ENCODE peak calls at places on chromosome 12, in nine cellular contexts. M is lung; Y is HFFc6; D is iPS-NIHi11; B is nephron progenitor cell; O is PC-9; T is transverse colon; A is stimulated activated CD4-positive, alpha-beta T cell treated with anti-CD3 and anti-CD28 coated beads, Interleukin-4, amount 100 ng/mL, for 4 hours; N is Peyer's patch. F is an unnamed sample.

GRCh38 chr12:30822385-30823139 is 67.8 kb upstream of the CAPRIN2 start:
- DNase-seq in N (peak), B (peak), O (peak), M (peak), T (peak), Y (no peak), A (peak), D (peak), F (no peak)

GRCh38 chr12:123271182-123271491 is 519 bp downstream of the CDK2AP1 start:
- DNase-seq in Y (peak), T (peak), D (peak), N (peak), M (peak), B (peak), O (peak), A (peak), F (no peak)

GRCh38 chr12:45166056-45166455 is 49.8 kb upstream of the ANO6 start:
- DNase-seq in M (no peak), T (no peak), A (no peak), O (no peak), B (no peak), N (no peak), Y (peak), D (no peak), F (no peak)

GRCh38 chr12:32302218-32302826 is 97.0 kb upstream of the FGD4 start:
- DNase-seq in B (no peak), M (no peak), Y (peak), A (no peak), N (no peak), T (peak), O (no peak), D (peak), F (peak)

GRCh38 chr12:25401547-25402345 is 151.0 kb upstream of the KRAS start:
- DNase-seq in N (no peak), M (no peak), Y (no peak), B (no peak), A (no peak), O (no peak), T (no peak), D (no peak), F (no peak)

GRCh38 chr12:122965851-122966742 is at the start of gene ABCB9:
- DNase-seq in N (peak), O (peak), D (peak), M (peak), A (peak), B (peak), Y (peak), T (peak), F (no peak)

GRCh38 chr12:50187084-50187900 is 20.1 kb upstream of the CERS5 start:
- DNase-seq in B (no peak), M (no peak), N (no peak), O (no peak), A (peak), T (no peak), D (no peak), Y (peak), F (no peak)

GRCh38 chr12:131676544-131676943 is 34.3 kb upstream of the SFSWAP start:
- DNase-seq in A (no peak), Y (no peak), N (peak), O (no peak), T (no peak), M (no peak), B (no peak), D (no peak), F (no peak)

GRCh38 chr12:113873741-113874140 is 92.4 kb downstream of the RBM19 start:
- DNase-seq in O (no peak), Y (no peak), M (no peak), N (no peak), D (no peak), B (no peak), T (no peak), A (no peak), F (no peak)

GRCh38 chr12:14986449-14986848 is 13.6 kb downstream of the PDE6H start:
- DNase-seq in N (no peak), Y (no peak), A (no peak), M (no peak), O (no peak), D (no peak), B (no peak), T (no peak), F (no peak)

GRCh38 chr12:115267891-115268290 is 583.9 kb upstream of the TBX3 start:
- DNase-seq in O (no peak), D (no peak), A (no peak), T (no peak), Y (peak), N (no peak), B (no peak), M (no peak), F (no peak)

GRCh38 chr12:32489070-32489469 is 89.7 kb downstream of the FGD4 start:
- DNase-seq in A (no peak), D (no peak), N (no peak), Y (no peak), M (no peak), T (no peak), O (no peak), B (no peak), F (no peak)

GRCh38 chr12:130916251-130916911 is 37.3 kb upstream of the ADGRD1 start:
- DNase-seq in M (peak), A (no peak), O (peak), T (peak), B (peak), D (peak), N (peak), Y (no peak), F (peak)

GRCh38 chr12:3076730-3077571 is at the start of gene TSPAN9:
- DNase-seq in D (peak), Y (peak), M (peak), O (peak), N (peak), A (peak), T (peak), B (peak), F (no peak)

GRCh38 chr12:1918875-1919236 is 404 bp upstream of the CACNA2D4 start:
- DNase-seq in T (no peak), D (no peak), Y (no peak), M (peak), N (no peak), A (no peak), O (no peak), B (peak), F (no peak)

GRCh38 chr12:70043490-70044138 is 199.6 kb upstream of the CNOT2 start:
- DNase-seq in B (no peak), A (no peak), D (peak), M (no peak), Y (no peak), O (no peak), N (peak), T (peak), F (no peak)

GRCh38 chr12:63223128-63223527 is 72.1 kb upstream of the AVPR1A start:
- DNase-seq in M (no peak), Y (no peak), A (no peak), O (no peak), T (no peak), B (no peak), D (no peak), N (no peak), F (no peak)

GRCh38 chr12:96255077-96255476 is 60.9 kb downstream of the ELK3 start:
- DNase-seq in D (no peak), M (peak), B (no peak), O (no peak), T (peak), Y (no peak), A (no peak), N (no peak), F (no peak)

GRCh38 chr12:124667671-124668337 is 100.4 kb upstream of the NCOR2 start:
- DNase-seq in Y (no peak), T (no peak), N (no peak), B (no peak), O (peak), M (peak), A (no peak), D (no peak), F (peak)

GRCh38 chr12:14239350-14239934 is 126.0 kb upstream of the ATF7IP start:
- DNase-seq in T (no peak), O (peak), B (peak), D (peak), A (no peak), N (no peak), Y (no peak), M (no peak), F (no peak)

GRCh38 chr12:120100630-120101029 is 15.9 kb downstream of the RAB35 start:
- DNase-seq in B (no peak), N (no peak), Y (no peak), T (peak), D (no peak), A (no peak), M (no peak), O (no peak), F (no peak)

GRCh38 chr12:14613718-14614117 is 46.0 kb upstream of the PLBD1 start:
- DNase-seq in Y (no peak), M (no peak), B (no peak), N (no peak), D (no peak), T (no peak), A (no peak), O (no peak), F (no peak)

GRCh38 chr12:105705765-105706164 is 375.3 kb downstream of the C12orf75 start:
- DNase-seq in B (peak), D (peak), M (no peak), O (peak), T (peak), A (no peak), Y (peak), N (no peak), F (no peak)

GRCh38 chr12:108633534-108634224 is at the start of gene SELPLG:
- DNase-seq in D (no peak), M (peak), A (peak), O (no peak), B (no peak), Y (no peak), N (no peak), T (peak), F (no peak)